ENCODE peak calls at places on chromosome 3, in seven cellular contexts. G is A549; S is stimulated activated CD8-positive, alpha-beta memory T cell treated with anti-CD3 and anti-CD28 coated beads, Interleukin-4, amount 100 ng/mL, for 1 hour; R is germinal center; U is NCI-H1436; W is HuH-7.5; I is kidney glomerular epithelial cell. Z is an unnamed sample.

GRCh38 chr3:112688085-112688769 is 47.3 kb upstream of the CCDC80 start:
- DNase-seq in U (no peak), I (no peak), S (no peak), W (no peak), G (no peak), R (no peak), Z (no peak)

GRCh38 chr3:157130138-157130880 is 29.6 kb downstream of the CCNL1 start:
- DNase-seq in R (peak), S (peak), G (peak), U (peak), W (peak), I (peak), Z (peak)

GRCh38 chr3:50205719-50206276 is 727 bp downstream of the SLC38A3 start:
- DNase-seq in R (peak), S (no peak), W (peak), G (no peak), I (no peak), U (no peak), Z (peak)

GRCh38 chr3:79086514-79086913 is 681.3 kb downstream of the ROBO1 start:
- DNase-seq in U (peak), R (peak), S (no peak), I (peak), G (peak), W (no peak), Z (no peak)

GRCh38 chr3:138355071-138355470 is 6.7 kb downstream of the MRAS start:
- DNase-seq in S (no peak), G (no peak), I (no peak), U (no peak), R (no peak), W (no peak), Z (no peak)

GRCh38 chr3:38551026-38551832 is 55.1 kb downstream of the EXOG start:
- DNase-seq in W (no peak), R (no peak), U (no peak), I (no peak), S (no peak), G (no peak), Z (no peak)

GRCh38 chr3:126753191-126754160 is 49.4 kb downstream of the CHCHD6 start:
- DNase-seq in G (no peak), S (no peak), U (no peak), I (no peak), R (no peak), W (no peak), Z (no peak)

GRCh38 chr3:186635532-186635931 is 4.7 kb upstream of the FETUB start:
- DNase-seq in I (no peak), S (no peak), R (no peak), W (no peak), G (no peak), U (no peak), Z (no peak)

GRCh38 chr3:13419356-13420050 is 619 bp downstream of the NUP210 start:
- DNase-seq in R (peak), S (no peak), W (peak), G (peak), I (no peak), U (no peak), Z (peak)

GRCh38 chr3:15758297-15758696 is 39.5 kb downstream of the ANKRD28 start:
- DNase-seq in I (no peak), U (no peak), S (no peak), R (no peak), W (no peak), G (no peak), Z (no peak)

GRCh38 chr3:40546811-40547210 is 22.1 kb downstream of the ZNF621 start:
- DNase-seq in G (no peak), I (peak), S (no peak), R (no peak), U (no peak), W (no peak), Z (no peak)

GRCh38 chr3:50124363-50125226 is 30.5 kb upstream of the SEMA3F start:
- DNase-seq in W (no peak), U (no peak), G (no peak), I (no peak), S (no peak), R (no peak), Z (no peak)

GRCh38 chr3:8990266-8991215 is 27.3 kb upstream of the RAD18 start:
- DNase-seq in I (no peak), W (no peak), U (no peak), G (no peak), R (no peak), S (no peak), Z (no peak)

GRCh38 chr3:53804697-53805462 is 41.3 kb downstream of the CHDH start:
- DNase-seq in S (no peak), U (no peak), G (peak), I (peak), R (no peak), W (no peak), Z (no peak)

GRCh38 chr3:142931222-142931621 is 32.3 kb downstream of the PAQR9 start:
- DNase-seq in G (peak), S (no peak), W (no peak), I (no peak), U (peak), R (peak), Z (no peak)

GRCh38 chr3:139585820-139586219 is 46.3 kb upstream of the RBP1 start:
- DNase-seq in I (no peak), U (no peak), S (no peak), R (no peak), G (no peak), W (no peak), Z (no peak)

GRCh38 chr3:190504354-190505125 is 9.3 kb upstream of the IL1RAP start:
- DNase-seq in R (no peak), I (no peak), U (no peak), W (no peak), G (no peak), S (no peak), Z (no peak)

GRCh38 chr3:50532062-50532705 is 28.8 kb upstream of the CACNA2D2 start:
- DNase-seq in I (no peak), U (no peak), G (no peak), S (no peak), W (no peak), R (no peak), Z (no peak)

GRCh38 chr3:133531981-133532380 is 41.5 kb upstream of the CDV3 start:
- DNase-seq in I (no peak), U (no peak), G (no peak), W (no peak), S (no peak), R (no peak), Z (no peak)

GRCh38 chr3:112086018-112086854 is at the start of gene C3orf52:
- DNase-seq in S (peak), R (peak), G (peak), W (peak), I (peak), U (peak), Z (peak)

GRCh38 chr3:23254287-23254686 is 51.2 kb downstream of the UBE2E2 start:
- DNase-seq in S (no peak), W (no peak), R (no peak), G (no peak), I (no peak), U (no peak), Z (no peak)

GRCh38 chr3:77189258-77189657 is 149.4 kb downstream of the ROBO2 start:
- DNase-seq in S (no peak), G (no peak), U (no peak), W (no peak), R (no peak), I (no peak), Z (no peak)

GRCh38 chr3:110583373-110583935 is 488.2 kb upstream of the NECTIN3 start:
- DNase-seq in G (no peak), W (no peak), U (no peak), I (peak), R (no peak), S (no peak), Z (no peak)

GRCh38 chr3:26280517-26280916 is 342.1 kb upstream of the LRRC3B start:
- DNase-seq in W (no peak), S (no peak), I (no peak), R (no peak), G (no peak), U (no peak), Z (no peak)

GRCh38 chr3:30353711-30354467 is 252.5 kb upstream of the TGFBR2 start:
- DNase-seq in G (no peak), S (peak), W (no peak), R (no peak), I (no peak), U (no peak), Z (peak)

GRCh38 chr3:59189561-59190338 is 139.9 kb upstream of the CFAP20DC start:
- DNase-seq in R (no peak), S (no peak), I (no peak), G (no peak), W (no peak), U (no peak), Z (no peak)

GRCh38 chr3:133117342-133117741 is 79.2 kb downstream of the TMEM108 start:
- DNase-seq in I (no peak), U (peak), R (no peak), G (no peak), W (no peak), S (no peak), Z (no peak)

Z was measured in naive thymus-derived CD4-positive, alpha-beta T cell.